ENCODE peak calls at places on chromosomes 12 and 14, in four cellular contexts. P is A549, X is HepG2, Z is K562. W is an unnamed sample.

GRCh38 chr12:2797721-2798418 is 3.1 kb downstream of the FKBP4 start:
- DNase-seq in P (no peak), X (no peak), Z (no peak), W (no peak)

GRCh38 chr12:10212623-10213131 is at the start of gene GABARAPL1:
- DNase-seq in P (peak), X (peak), Z (peak), W (peak)

GRCh38 chr14:55136868-55137785 is 8.1 kb downstream of the LGALS3 start:
- DNase-seq in P (no peak), X (no peak), Z (no peak), W (no peak)

GRCh38 chr12:48929551-48929950 is 4.3 kb upstream of the FKBP11 start:
- DNase-seq in P (no peak), X (no peak), Z (no peak), W (no peak)

GRCh38 chr14:40252817-40253447 is 820.7 kb upstream of the FBXO33 start:
- DNase-seq in P (no peak), X (no peak), Z (no peak), W (peak)

GRCh38 chr12:107670999-107671643 is 14.5 kb upstream of the PWP1 start:
- DNase-seq in P (peak), X (peak), Z (peak), W (peak)

GRCh38 chr12:102300824-102301461 is 103.3 kb upstream of the PMCH start:
- DNase-seq in P (peak), X (peak), Z (peak), W (peak)

GRCh38 chr14:78543433-78543832 is 373.3 kb downstream of the NRXN3 start:
- DNase-seq in P (no peak), X (no peak), Z (no peak), W (no peak)

GRCh38 chr14:57136669-57137068 is 132.0 kb downstream of the EXOC5 start:
- DNase-seq in P (no peak), X (no peak), Z (no peak), W (peak)

GRCh38 chr14:89037065-89037464 is 212.6 kb downstream of the TTC8 start:
- DNase-seq in P (no peak), X (no peak), Z (no peak), W (no peak)

GRCh38 chr14:89042021-89042420 is 217.6 kb downstream of the TTC8 start:
- DNase-seq in P (no peak), X (no peak), Z (no peak), W (no peak)

GRCh38 chr14:89040438-89041244 is 216.2 kb downstream of the TTC8 start:
- DNase-seq in P (peak), X (peak), Z (peak), W (peak)

GRCh38 chr14:89040080-89040437 is 215.6 kb downstream of the TTC8 start:
- DNase-seq in P (no peak), X (no peak), Z (no peak), W (no peak)

GRCh38 chr14:89041245-89041585 is 216.8 kb downstream of the TTC8 start:
- DNase-seq in P (no peak), X (peak), Z (no peak), W (no peak)
- TF ChIP-seq HMGXB4 in P (no peak), X (no peak), Z (no peak), W (no peak)

GRCh38 chr14:88934231-88934898 is 109.9 kb downstream of the TTC8 start:
- DNase-seq in P (no peak), X (no peak), Z (no peak), W (no peak)

GRCh38 chr14:88937706-88938105 is 113.3 kb downstream of the TTC8 start:
- DNase-seq in P (peak), X (no peak), Z (no peak), W (no peak)

GRCh38 chr14:88929656-88930436 is 105.4 kb downstream of the TTC8 start:
- DNase-seq in P (peak), X (peak), Z (peak), W (peak)

GRCh38 chr14:88935083-88935482 is 110.6 kb downstream of the TTC8 start:
- DNase-seq in P (no peak), X (no peak), Z (no peak), W (no peak)

DNA sequence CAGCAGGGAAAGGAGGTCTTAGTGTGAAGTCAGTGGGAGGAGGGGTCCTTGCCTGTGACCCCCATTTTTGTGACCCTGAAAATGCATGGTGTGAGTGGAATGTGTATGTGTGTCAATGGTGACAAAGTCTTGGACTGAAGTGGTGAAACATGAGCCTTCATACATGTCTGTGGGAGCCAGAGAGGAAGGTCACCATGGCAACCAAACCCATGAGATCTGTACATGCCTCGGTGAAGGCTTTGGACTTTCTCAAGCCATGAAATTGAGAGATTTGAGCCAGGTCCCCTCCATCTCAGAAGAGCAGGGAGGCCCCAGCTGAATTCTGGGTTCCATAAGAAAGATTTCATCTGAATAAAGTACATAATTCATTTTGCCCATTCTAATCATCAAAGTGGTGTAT is 108.8 kb downstream of the TTC8 start:
- DNase-seq in P (no peak), X (no peak), Z (no peak), W (no peak)
- TF ChIP-seq HMGXB4 in P (no peak), X (no peak), Z (no peak), W (no peak)

GRCh38 chr12:46364777-46365580 is 7.6 kb downstream of the SLC38A2 start:
- DNase-seq in P (peak), X (peak), Z (no peak), W (no peak)
- TF ChIP-seq HMGXB4 in P (no peak), X (no peak), Z (no peak), W (no peak)

GRCh38 chr14:61488417-61488816 is 167.0 kb downstream of the PRKCH start:
- DNase-seq in P (no peak), X (no peak), Z (no peak), W (no peak)
- TF ChIP-seq HMGXB4 in P (no peak), X (no peak), Z (no peak), W (no peak)